ENCODE peak calls at places on chromosomes 16 and 17, in seven cellular contexts. U is COR-L47; P is HS-5; R is NCI-H1105; F is NCI-H1436; L is stimulated activated naive CD8-positive, alpha-beta T cell treated with anti-CD3 and anti-CD28 coated beads, Interleukin-15, Interleukin-2, amounts not matched to agents 100 U/mL and 50 U/mL, for 24 hours; O is Calu3. C is an unnamed sample.

GRCh38 chr17:5283531-5284315 is 1.6 kb downstream of the RABEP1 start:
- DNase-seq in R (no peak), L (no peak), O (no peak), U (no peak), P (no peak), F (no peak), C (no peak)

GRCh38 chr17:44451832-44452231 is 51.4 kb downstream of the GPATCH8 start:
- DNase-seq in L (no peak), O (no peak), P (no peak), R (no peak), F (no peak), U (no peak), C (no peak)

GRCh38 chr17:67289174-67289876 is 44.3 kb upstream of the HELZ start:
- DNase-seq in R (no peak), O (no peak), U (no peak), L (no peak), P (no peak), F (no peak), C (no peak)

GRCh38 chr16:16934660-16935059 is 536.1 kb downstream of the XYLT1 start:
- DNase-seq in P (no peak), R (no peak), O (no peak), L (no peak), F (no peak), U (no peak), C (no peak)

GRCh38 chr16:20851601-20852000 is 45.3 kb downstream of the REXO5 start:
- DNase-seq in U (no peak), R (no peak), P (peak), O (peak), F (no peak), L (no peak), C (no peak)

GRCh38 chr17:27780441-27781404 is 19.6 kb downstream of the NOS2 start:
- DNase-seq in L (no peak), R (no peak), P (no peak), O (no peak), U (no peak), F (no peak), C (no peak)

GRCh38 chr17:29061036-29061435 is 18.1 kb downstream of the PIPOX start:
- DNase-seq in P (no peak), U (no peak), R (no peak), O (no peak), L (no peak), F (no peak), C (no peak)

GRCh38 chr17:4249452-4250029 is 14.2 kb downstream of the ANKFY1 start:
- DNase-seq in O (peak), U (no peak), P (no peak), F (peak), R (no peak), L (no peak), C (no peak)

GRCh38 chr17:56808503-56808902 is 25.2 kb downstream of the C17orf67 start:
- DNase-seq in R (peak), F (no peak), P (no peak), O (no peak), L (no peak), U (no peak), C (peak)

GRCh38 chr17:4710693-4711634 is 532 bp downstream of the ARRB2 start:
- DNase-seq in U (no peak), F (no peak), O (no peak), R (no peak), P (no peak), L (peak), C (no peak)

GRCh38 chr16:69709456-69710084 is 16.8 kb downstream of the NQO1 start:
- DNase-seq in P (peak), O (no peak), R (peak), F (peak), U (peak), L (no peak), C (peak)

GRCh38 chr16:89020068-89020924 is 43.3 kb upstream of the CBFA2T3 start:
- DNase-seq in O (no peak), L (peak), R (no peak), U (peak), F (no peak), P (no peak), C (no peak)

GRCh38 chr16:28905229-28905754 is 19.7 kb downstream of the RABEP2 start:
- DNase-seq in P (no peak), O (no peak), U (no peak), L (no peak), F (no peak), R (no peak), C (no peak)

GRCh38 chr17:1829189-1829578 is 518 bp downstream of the SMYD4 start:
- DNase-seq in R (no peak), F (no peak), U (no peak), P (no peak), L (peak), O (peak), C (peak)

GRCh38 chr16:70437582-70438324 is 1.1 kb downstream of the ST3GAL2 start:
- DNase-seq in L (peak), O (no peak), P (peak), U (no peak), F (no peak), R (no peak), C (no peak)

C was measured in NCI-H345.